ENCODE peak calls at places on chromosome 22, in six cellular contexts. C is K562, G is WTC11, N is HepG2, Z is H1, V is GM12878. M is an unnamed sample.

GRCh38 chr22:49019737-49020136 is 807.9 kb downstream of the BRD1 start:
- DNase-seq in C (no peak), Z (peak; percentile 33), G (no peak), N (no peak), V (no peak), M (no peak)

GRCh38 chr22:48261706-48262105 is 1499.3 kb downstream of the TBC1D22A start:
- DNase-seq in V (no peak), N (no peak), G (no peak), Z (no peak), C (peak; percentile 12), M (no peak)

GRCh38 chr22:48559647-48560388 is 1267.9 kb downstream of the BRD1 start:
- DNase-seq in Z (no peak), V (no peak), N (no peak), G (no peak), C (no peak), M (no peak)

GRCh38 chr22:42346722-42347121 is 76.3 kb upstream of the TCF20 start:
- DNase-seq in Z (no peak), V (no peak), C (no peak), N (no peak), G (no peak), M (no peak)

GRCh38 chr22:40415531-40416266 is 45.3 kb downstream of the SGSM3 start:
- DNase-seq in Z (no peak), V (no peak), C (no peak), G (no peak), N (no peak), M (no peak)

GRCh38 chr22:37918149-37918548 is 12.1 kb downstream of the MICALL1 start:
- DNase-seq in N (no peak), C (no peak), G (no peak), Z (no peak), V (no peak), M (no peak)

GRCh38 chr22:45210174-45210573 is 30.5 kb downstream of the KIAA0930 start:
- DNase-seq in Z (no peak), G (no peak), C (no peak), V (no peak), N (no peak), M (no peak)

GRCh38 chr22:45125198-45125597 is 38.5 kb upstream of the NUP50 start:
- DNase-seq in G (no peak), Z (no peak), V (no peak), C (no peak), N (no peak), M (no peak)

GRCh38 chr22:20115691-20116375 is at the start of gene RANBP1:
- DNase-seq in G (no peak), V (no peak), C (peak; percentile 72), N (no peak), Z (no peak), M (peak; percentile 21)

GRCh38 chr22:28175730-28176492 is 256.9 kb upstream of the PITPNB start:
- DNase-seq in N (no peak), G (no peak), C (no peak), Z (no peak), V (no peak), M (no peak)

GRCh38 chr22:28181332-28181731 is 262.3 kb upstream of the PITPNB start:
- DNase-seq in V (no peak), G (no peak), C (no peak), N (no peak), Z (no peak), M (no peak)

GRCh38 chr22:28180804-28181203 is 261.7 kb upstream of the PITPNB start:
- DNase-seq in C (no peak), G (no peak), N (no peak), V (no peak), Z (no peak), M (no peak)

GRCh38 chr22:28183078-28183870 is 264.2 kb upstream of the PITPNB start:
- DNase-seq in N (no peak), V (no peak), G (no peak), C (no peak), Z (no peak), M (no peak)

DNA sequence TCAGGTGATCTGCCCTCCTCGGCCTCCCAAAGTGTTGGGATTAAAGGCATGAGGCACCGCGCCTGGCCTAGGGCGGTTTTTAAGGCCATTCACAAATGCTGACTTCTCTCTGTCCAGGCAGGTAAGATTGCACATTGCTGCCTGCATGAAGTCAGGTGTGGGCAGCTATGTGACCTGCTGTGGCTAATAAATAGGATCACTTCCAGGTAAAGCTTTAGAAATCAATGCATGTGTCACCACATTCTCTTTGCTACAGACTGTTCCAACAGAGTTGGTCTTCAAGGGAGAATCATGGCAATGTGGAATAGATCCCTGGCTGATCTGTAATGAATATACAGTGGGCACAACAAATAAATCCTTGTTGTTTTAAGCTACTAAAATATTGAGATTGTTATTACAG is 260.3 kb upstream of the PITPNB start:
- DNase-seq in V (no peak), N (no peak), Z (no peak), C (no peak), G (no peak), M (no peak)
- TF ChIP-seq CREB1 in V (no peak), N (no peak), Z (no peak), C (no peak), G (no peak), M (no peak)

GRCh38 chr22:35409783-35410662 is 10.1 kb downstream of the MCM5 start:
- DNase-seq in N (no peak), C (no peak), Z (no peak), G (no peak), V (peak; percentile 91), M (no peak)
- TF ChIP-seq CREB1 in N (no peak), C (no peak), Z (no peak), G (no peak), V (peak; percentile 93), M (no peak)

DNA sequence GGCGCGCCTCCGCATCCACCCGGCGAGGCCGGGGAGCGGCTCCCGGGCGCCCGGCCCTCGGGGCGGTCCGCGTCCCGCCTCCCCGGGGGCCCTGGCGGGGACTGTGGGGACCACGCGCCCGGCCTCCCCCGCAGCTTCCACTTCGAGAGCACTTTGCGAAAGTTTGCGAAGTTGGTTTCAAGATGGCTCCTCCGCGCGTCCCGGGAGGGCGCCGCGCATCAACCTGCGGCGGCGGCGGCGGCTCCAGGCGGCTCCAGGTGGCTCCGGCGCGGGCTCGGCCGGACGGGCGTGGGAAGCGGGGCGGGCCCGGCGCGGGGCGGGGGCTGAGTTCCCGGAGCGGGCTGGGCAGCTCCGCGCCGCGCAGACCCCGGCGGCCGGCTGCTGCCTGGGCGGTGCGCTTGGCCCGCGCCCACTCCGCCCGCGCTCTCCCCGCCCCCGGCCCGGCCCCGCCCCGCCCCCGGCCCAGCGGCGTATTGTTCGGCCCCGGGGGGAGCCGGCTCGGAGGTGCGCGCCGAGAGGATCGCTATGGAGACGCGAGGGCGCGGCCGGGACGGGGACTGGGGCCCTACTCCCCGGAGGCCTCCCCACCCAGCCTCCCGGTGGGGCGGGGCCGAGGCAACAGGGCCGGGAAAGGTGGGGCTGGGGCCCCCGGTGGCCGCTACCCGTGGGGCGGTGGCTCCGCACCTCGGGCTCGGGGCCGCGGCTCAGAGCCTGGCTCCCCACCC is at the start of gene CELSR1:
- DNase-seq in V (no peak), Z (peak; percentile 78), C (peak; percentile 67), N (no peak), G (peak; percentile 58), M (peak; percentile 71)
- TF ChIP-seq CREB1 in V (no peak), Z (no peak), C (no peak), N (no peak), G (no peak), M (no peak)

DNA sequence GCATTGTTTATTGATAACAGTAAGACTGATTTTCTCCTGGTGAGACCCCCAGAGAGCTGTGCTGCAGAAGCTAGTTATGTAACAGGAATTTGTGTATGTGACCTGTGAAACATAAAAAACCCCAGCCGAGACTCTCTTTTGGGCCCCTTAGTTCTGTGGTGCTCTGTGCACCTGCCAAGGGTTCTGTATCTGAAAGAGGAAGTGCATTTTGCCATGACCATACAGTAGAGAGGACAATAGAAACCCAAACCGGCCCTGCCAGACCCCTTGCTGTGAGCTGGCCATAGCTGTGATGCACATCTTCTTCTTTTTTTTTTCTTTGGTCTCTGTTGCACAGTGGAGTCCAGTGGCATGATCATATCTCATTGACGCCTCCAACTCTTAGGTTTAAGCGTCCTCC is 31.4 kb upstream of the APOL5 start:
- DNase-seq in N (no peak), C (no peak), V (no peak), G (no peak), Z (no peak), M (no peak)
- TF ChIP-seq CREB1 in N (no peak), C (no peak), V (no peak), G (no peak), Z (no peak), M (no peak)

GRCh38 chr22:28394711-28395110 is 284.9 kb downstream of the TTC28 start:
- DNase-seq in C (no peak), G (no peak), Z (no peak), V (no peak), N (no peak), M (no peak)

GRCh38 chr22:28395520-28395919 is 284.1 kb downstream of the TTC28 start:
- DNase-seq in C (no peak), V (no peak), N (no peak), G (no peak), Z (no peak), M (no peak)

GRCh38 chr22:28397324-28397723 is 282.3 kb downstream of the TTC28 start:
- DNase-seq in C (no peak), Z (no peak), V (no peak), N (no peak), G (no peak), M (no peak)

GRCh38 chr22:28398355-28398754 is 281.3 kb downstream of the TTC28 start:
- DNase-seq in N (no peak), Z (no peak), C (no peak), V (no peak), G (no peak), M (no peak)

GRCh38 chr22:28395920-28396447 is 283.7 kb downstream of the TTC28 start:
- DNase-seq in C (no peak), G (no peak), V (no peak), N (peak; percentile 77), Z (no peak), M (no peak)
- TF ChIP-seq CREB1 in C (no peak), G (no peak), V (no peak), N (no peak), Z (no peak), M (no peak)

DNA sequence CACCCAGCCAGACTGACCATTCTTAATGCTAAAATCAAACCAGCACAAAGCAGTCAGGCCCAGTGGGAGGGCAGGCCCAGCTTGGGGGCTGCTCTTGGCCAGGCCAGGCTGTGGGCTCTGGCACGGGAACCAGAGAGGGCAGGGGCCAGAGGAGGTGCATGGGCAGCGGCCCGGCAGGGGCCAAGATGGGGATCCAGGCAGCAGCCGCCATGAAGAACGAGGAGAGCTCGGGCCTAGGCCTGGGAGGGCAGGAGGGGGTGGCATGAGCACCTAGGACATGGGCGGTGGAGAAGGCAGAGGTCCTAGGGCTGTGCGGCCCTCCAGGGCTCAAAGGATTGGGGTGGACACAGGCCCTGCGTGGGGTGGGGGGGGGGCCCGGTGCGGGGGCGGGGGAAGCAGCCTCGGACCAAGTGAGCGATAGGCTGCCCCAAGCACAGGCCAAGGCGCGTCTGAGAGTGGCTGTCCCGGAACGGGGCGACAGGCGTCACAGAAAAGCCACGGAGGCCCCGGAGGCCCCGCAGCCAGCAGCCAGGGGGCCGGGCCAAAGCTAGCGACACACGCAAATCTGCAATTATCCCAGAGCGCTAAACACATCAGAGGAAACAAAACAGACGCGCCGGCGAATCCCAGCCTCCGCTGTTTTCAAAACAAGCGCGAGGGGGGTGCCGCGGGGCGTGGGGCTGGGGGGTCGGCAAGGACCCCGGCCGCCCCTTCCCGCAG is 8.3 kb downstream of the PLXNB2 start:
- DNase-seq in Z (no peak), N (no peak), C (peak; percentile 22), V (no peak), G (no peak), M (peak; percentile 60)
- TF ChIP-seq CREB1 in Z (no peak), N (no peak), C (no peak), V (no peak), G (no peak), M (no peak)

M was measured in GM23338.